ENCODE peak calls at places on chromosomes 12 and 14, in eight cellular contexts. Q is IMR-90; V is foreskin keratinocyte; U is cardiac muscle cell; B is CD8-positive, alpha-beta memory T cell; W is H9; Z is PC-3; A is GM23338. S is an unnamed sample.
A peak's percentile ranks its signal among the peaks of the same experiment; 100 is the strongest.

GRCh38 chr12:25723286-25723685 is 170.2 kb upstream of the LMNTD1 start:
- DNase-seq in Q (peak; percentile 27), V (no peak), U (no peak), B (no peak), W (no peak), Z (no peak), A (no peak), S (no peak)

GRCh38 chr14:54366726-54367707 is 29.8 kb upstream of the CDKN3 start:
- DNase-seq in Q (peak; percentile 70), V (no peak), U (peak; percentile 75), B (peak; percentile 25), W (peak; percentile 79), Z (peak; percentile 88), A (peak; percentile 83), S (peak; percentile 30)

GRCh38 chr12:55092579-55092978 is 33.6 kb upstream of the OR9K2 start:
- DNase-seq in Q (no peak), V (no peak), U (no peak), B (no peak), W (no peak), Z (no peak), A (no peak), S (no peak)

GRCh38 chr12:2652401-2653081 is 142.2 kb upstream of the FKBP4 start:
- DNase-seq in Q (no peak), V (no peak), U (no peak), B (no peak), W (peak; percentile 82), Z (no peak), A (peak; percentile 72), S (peak; percentile 41)

GRCh38 chr12:112564160-112564559 is 145.4 kb downstream of the PTPN11 start:
- DNase-seq in Q (no peak), V (no peak), U (no peak), B (no peak), W (no peak), Z (no peak), A (peak; percentile 46), S (no peak)

GRCh38 chr12:123389560-123390351 is 5.8 kb downstream of the KMT5A start:
- DNase-seq in Q (no peak), V (no peak), U (peak; percentile 91), B (no peak), W (peak; percentile 68), Z (peak; percentile 60), A (peak; percentile 74), S (peak; percentile 77)

GRCh38 chr14:101475468-101476257 is 85.6 kb upstream of the DIO3 start:
- DNase-seq in Q (peak; percentile 81), V (no peak), U (no peak), B (no peak), W (peak; percentile 19), Z (peak; percentile 88), A (no peak), S (no peak)

GRCh38 chr14:91554535-91555332 is 44.6 kb upstream of the PPP4R3A start:
- DNase-seq in Q (no peak), V (no peak), U (no peak), B (no peak), W (no peak), Z (no peak), A (no peak), S (no peak)

GRCh38 chr14:30999038-30999773 is 26.2 kb upstream of the AP4S1 start:
- DNase-seq in Q (no peak), V (no peak), U (no peak), B (no peak), W (no peak), Z (no peak), A (no peak), S (no peak)

GRCh38 chr14:51129130-51129529 is 34.2 kb upstream of the TRIM9 start:
- DNase-seq in Q (no peak), V (no peak), U (no peak), B (no peak), W (no peak), Z (no peak), A (peak; percentile 39), S (no peak)

GRCh38 chr14:63544641-63545234 is 1.6 kb upstream of the PPP2R5E start:
- DNase-seq in Q (peak; percentile 41), V (no peak), U (no peak), B (no peak), W (no peak), Z (peak; percentile 52), A (no peak), S (peak; percentile 63)

GRCh38 chr14:68874746-68875155 is 81.9 kb upstream of the ZFP36L1 start:
- DNase-seq in Q (no peak), V (no peak), U (no peak), B (no peak), W (no peak), Z (no peak), A (no peak), S (no peak)

GRCh38 chr14:22147716-22148115 is 441.3 kb downstream of the DAD1 start:
- DNase-seq in Q (no peak), V (no peak), U (no peak), B (no peak), W (no peak), Z (peak; percentile 38), A (peak; percentile 16), S (no peak)

GRCh38 chr14:37591941-37592287 is 3.1 kb downstream of the FOXA1 start:
- DNase-seq in Q (no peak), V (no peak), U (no peak), B (no peak), W (no peak), Z (peak; percentile 73), A (no peak), S (no peak)

GRCh38 chr14:37594916-37595808 is at the start of the genes FOXA1 and TTC6:
- DNase-seq in Q (peak; percentile 24), V (no peak), U (peak; percentile 48), B (no peak), W (peak; percentile 81), Z (peak; percentile 91), A (peak; percentile 79), S (peak; percentile 40)

GRCh38 chr14:37592288-37593274 is 2.5 kb downstream of the FOXA1 start:
- DNase-seq in Q (no peak), V (no peak), U (no peak), B (no peak), W (peak; percentile 47), Z (peak; percentile 52), A (peak; percentile 70), S (no peak)

GRCh38 chr14:37594238-37594915 is 672 bp downstream of the FOXA1 start:
- DNase-seq in Q (peak; percentile 80), V (peak; percentile 40), U (peak; percentile 86), B (no peak), W (peak; percentile 74), Z (peak; percentile 92), A (peak; percentile 89), S (peak; percentile 53)

GRCh38 chr14:37593496-37594237 is 1.4 kb downstream of the FOXA1 start:
- DNase-seq in Q (no peak), V (no peak), U (no peak), B (no peak), W (no peak), Z (no peak), A (no peak), S (no peak)
- H3K4me1 ChIP-seq in Q (peaks cover 3% of the 10 kb centered on the region), V (no peaks in the 10 kb centered on the region), U (peaks cover 9% of the 10 kb centered on the region), B (peaks cover 7% of the 10 kb centered on the region), W (peaks cover 3% of the 10 kb centered on the region), Z (peaks cover 21% of the 10 kb centered on the region), A (peaks cover 52% of the 10 kb centered on the region), S (no peaks in the 10 kb centered on the region)

GRCh38 chr14:106846218-106846617 is 1319.8 kb downstream of the TMEM121 start:
- DNase-seq in Q (no peak), V (no peak), U (no peak), B (no peak), W (no peak), Z (no peak), A (no peak), S (no peak)

GRCh38 chr14:106844608-106845285 is 1318.4 kb downstream of the TMEM121 start:
- DNase-seq in Q (no peak), V (no peak), U (no peak), B (peak; percentile 71), W (no peak), Z (peak; percentile 51), A (no peak), S (peak; percentile 58)

GRCh38 chr14:106843376-106843775 is 1317.0 kb downstream of the TMEM121 start:
- DNase-seq in Q (no peak), V (no peak), U (no peak), B (no peak), W (no peak), Z (no peak), A (no peak), S (no peak)

GRCh38 chr14:106843951-106844483 is 1317.6 kb downstream of the TMEM121 start:
- DNase-seq in Q (no peak), V (no peak), U (no peak), B (peak; percentile 33), W (no peak), Z (peak; percentile 57), A (no peak), S (peak; percentile 13)

DNA sequence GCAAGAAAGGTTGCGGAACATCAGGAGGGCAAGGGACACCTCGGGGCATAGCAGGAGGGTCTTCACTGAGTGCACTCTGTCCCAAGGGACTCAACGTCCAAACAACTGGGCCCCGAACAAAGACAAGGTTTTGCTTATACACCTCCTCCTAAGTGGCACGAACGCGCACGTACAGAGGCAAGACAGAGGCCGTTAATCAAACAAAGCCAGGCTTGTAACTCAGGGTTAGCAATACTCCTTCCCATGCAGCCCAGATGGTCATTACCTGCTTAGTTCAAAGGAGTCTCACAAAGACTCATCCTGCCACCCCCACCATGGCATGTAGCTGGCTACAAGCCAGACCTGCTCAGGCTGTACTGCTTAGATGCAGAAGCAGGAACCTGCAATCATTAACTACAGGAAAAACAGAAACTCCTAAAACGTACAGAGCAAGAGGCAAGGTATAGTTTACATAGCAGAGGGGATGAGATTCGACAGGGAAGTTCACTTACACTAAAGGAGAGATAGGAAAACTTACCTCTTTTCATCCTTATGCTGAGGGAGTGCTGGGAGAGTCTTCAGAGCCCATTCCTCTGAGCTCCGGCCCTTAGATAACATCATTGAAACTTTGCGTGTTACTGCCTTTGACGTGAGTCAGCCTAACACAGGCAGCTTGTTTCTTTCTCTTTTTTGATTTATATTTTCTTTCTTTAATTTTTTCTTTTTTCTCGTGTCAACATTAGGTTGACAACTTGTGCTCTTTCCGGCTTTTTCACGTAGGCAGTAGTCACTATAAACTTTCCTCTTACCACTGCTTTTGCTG is 1319.1 kb downstream of the TMEM121 start:
- DNase-seq in Q (no peak), V (no peak), U (no peak), B (no peak), W (no peak), Z (peak; percentile 69), A (no peak), S (peak; percentile 19)
- H3K4me1 ChIP-seq in Q (no peaks in the 10 kb centered on the region), V (no peaks in the 10 kb centered on the region), U (no peaks in the 10 kb centered on the region), B (peaks cover 8% of the 10 kb centered on the region), W (no peaks in the 10 kb centered on the region), Z (peaks cover 52% of the 10 kb centered on the region), A (no peaks in the 10 kb centered on the region), S (peaks cover 24% of the 10 kb centered on the region)

GRCh38 chr12:67853204-67853603 is 136.0 kb upstream of the IFNG-AS1 start:
- DNase-seq in Q (peak; percentile 35), V (no peak), U (no peak), B (no peak), W (no peak), Z (no peak), A (no peak), S (no peak)
- H3K4me1 ChIP-seq in Q (no peaks in the 10 kb centered on the region), V (no peaks in the 10 kb centered on the region), U (no peaks in the 10 kb centered on the region), B (no peaks in the 10 kb centered on the region), W (no peaks in the 10 kb centered on the region), Z (no peaks in the 10 kb centered on the region), A (no peaks in the 10 kb centered on the region), S (no peaks in the 10 kb centered on the region)

DNA sequence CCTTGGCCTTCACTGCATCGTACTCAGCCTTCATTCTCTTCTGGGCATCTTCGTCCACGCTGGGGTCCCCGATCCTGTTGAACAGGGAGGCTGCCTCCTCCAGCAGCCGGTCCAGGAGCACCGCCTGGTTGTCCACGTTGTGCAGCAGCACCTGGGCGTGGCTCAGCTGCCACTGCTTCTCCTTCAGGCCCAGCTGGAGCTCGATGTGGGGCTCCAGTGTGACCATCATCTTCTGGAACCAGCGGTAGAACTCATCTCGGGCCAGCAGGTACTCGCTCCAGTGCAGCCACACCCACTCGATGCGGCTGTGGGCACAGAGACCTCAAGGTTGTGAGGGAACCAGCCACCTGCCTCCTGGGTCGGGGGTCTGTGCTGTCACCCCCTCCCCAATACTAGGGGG is 50.5 kb downstream of the SYNE3 start:
- DNase-seq in Q (no peak), V (no peak), U (no peak), B (no peak), W (no peak), Z (no peak), A (no peak), S (no peak)
- H3K4me1 ChIP-seq in Q (peaks cover 5% of the 10 kb centered on the region), V (no peaks in the 10 kb centered on the region), U (no peaks in the 10 kb centered on the region), B (peaks cover 54% of the 10 kb centered on the region), W (no peaks in the 10 kb centered on the region), Z (no peaks in the 10 kb centered on the region), A (peaks cover 4% of the 10 kb centered on the region), S (peaks cover 29% of the 10 kb centered on the region)

S was measured in SK-N-SH.